ENCODE peak calls at places on chromosome 22, in nine cellular contexts. E is hepatocyte, X is heart left ventricle, Q is choroid plexus epithelial cell, A is GM13977, L is mammary epithelial cell, M is PC-3, G is K562, P is GM13976. Y is an unnamed sample.

GRCh38 chr22:49977578-49977977 is 17.0 kb downstream of the PIM3 start:
- DNase-seq in E (no peak), X (no peak), Q (no peak), A (no peak), L (no peak), M (no peak), G (no peak), P (no peak), Y (no peak)

GRCh38 chr22:24871611-24872205 is 65.7 kb downstream of the SGSM1 start:
- DNase-seq in E (no peak), X (no peak), Q (peak), A (no peak), L (no peak), M (no peak), G (no peak), P (no peak), Y (no peak)

GRCh38 chr22:27927608-27928007 is 8.6 kb upstream of the PITPNB start:
- DNase-seq in E (no peak), X (no peak), Q (no peak), A (no peak), L (no peak), M (no peak), G (no peak), P (no peak), Y (no peak)

GRCh38 chr22:19291218-19291579 is 320 bp downstream of the CLTCL1 start:
- DNase-seq in E (peak), X (peak), Q (no peak), A (peak), L (peak), M (no peak), G (peak), P (no peak), Y (no peak)

GRCh38 chr22:27731621-27732020 is 69.9 kb downstream of the MN1 start:
- DNase-seq in E (no peak), X (no peak), Q (no peak), A (no peak), L (no peak), M (no peak), G (no peak), P (no peak), Y (no peak)

GRCh38 chr22:20232781-20233180 is 35.3 kb downstream of the RTN4R start:
- DNase-seq in E (no peak), X (no peak), Q (no peak), A (no peak), L (no peak), M (no peak), G (no peak), P (no peak), Y (no peak)

GRCh38 chr22:44840611-44841322 is 88.4 kb downstream of the ARHGAP8 start:
- DNase-seq in E (no peak), X (no peak), Q (no peak), A (no peak), L (no peak), M (no peak), G (no peak), P (no peak), Y (no peak)

GRCh38 chr22:24466831-24467249 is 28.3 kb upstream of the UPB1 start:
- DNase-seq in E (no peak), X (no peak), Q (peak), A (no peak), L (no peak), M (peak), G (no peak), P (no peak), Y (no peak)

GRCh38 chr22:49094151-49094550 is 733.5 kb downstream of the BRD1 start:
- DNase-seq in E (no peak), X (no peak), Q (no peak), A (no peak), L (no peak), M (no peak), G (no peak), P (no peak), Y (no peak)

GRCh38 chr22:27283714-27284113 is 517.8 kb downstream of the MN1 start:
- DNase-seq in E (no peak), X (no peak), Q (no peak), A (no peak), L (no peak), M (no peak), G (peak), P (no peak), Y (no peak)

GRCh38 chr22:28885939-28886338 is 2.6 kb downstream of the ZNRF3 start:
- DNase-seq in E (peak), X (no peak), Q (no peak), A (no peak), L (no peak), M (peak), G (no peak), P (no peak), Y (no peak)

GRCh38 chr22:42269407-42270177 is 861 bp downstream of the TCF20 start:
- DNase-seq in E (peak), X (peak), Q (peak), A (peak), L (peak), M (peak), G (peak), P (peak), Y (no peak)
- TF ChIP-seq CTCF in E (no peak), X (no peak), Q (no peak), A (peak), L (peak), M (no peak), G (no peak), P (peak), Y (peak)

DNA sequence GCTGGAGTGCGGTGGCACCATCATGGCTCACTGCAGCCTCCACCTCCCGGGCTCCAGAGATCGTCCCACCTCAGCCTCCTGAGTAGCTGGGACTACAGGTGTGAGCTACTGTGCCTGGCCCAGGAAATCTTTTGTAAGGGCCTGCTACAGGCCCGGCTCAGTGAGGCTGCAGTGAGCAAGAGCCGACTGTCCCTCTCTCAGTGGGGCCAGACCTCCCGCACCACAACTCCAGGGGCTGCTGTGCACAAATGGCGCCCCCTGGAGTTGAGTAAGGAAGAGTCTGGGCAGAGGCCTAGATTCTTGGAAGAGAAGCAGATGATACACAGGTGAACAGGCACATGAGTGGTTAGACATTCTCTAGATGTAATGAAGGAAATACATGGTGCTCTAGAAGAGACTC is 7.0 kb downstream of the SERHL2 start:
- DNase-seq in E (no peak), X (no peak), Q (peak), A (no peak), L (no peak), M (no peak), G (peak), P (peak), Y (no peak)
- TF ChIP-seq CTCF in E (peak), X (peak), Q (peak), A (peak), L (peak), M (peak), G (peak), P (peak), Y (peak)

GRCh38 chr22:40857309-40857851 is 432 bp downstream of the XPNPEP3 start:
- DNase-seq in E (no peak), X (no peak), Q (peak), A (no peak), L (peak), M (no peak), G (no peak), P (no peak), Y (peak)

GRCh38 chr22:40853961-40854360 is 2.5 kb downstream of the ST13 start:
- DNase-seq in E (no peak), X (no peak), Q (peak), A (no peak), L (peak), M (no peak), G (no peak), P (no peak), Y (peak)

GRCh38 chr22:40855960-40856512 is 403 bp downstream of the ST13 start:
- DNase-seq in E (peak), X (no peak), Q (peak), A (peak), L (peak), M (no peak), G (peak), P (peak), Y (peak)

GRCh38 chr22:40855104-40855959 is 1.1 kb downstream of the ST13 start:
- DNase-seq in E (peak), X (no peak), Q (peak), A (no peak), L (peak), M (no peak), G (no peak), P (no peak), Y (no peak)

DNA sequence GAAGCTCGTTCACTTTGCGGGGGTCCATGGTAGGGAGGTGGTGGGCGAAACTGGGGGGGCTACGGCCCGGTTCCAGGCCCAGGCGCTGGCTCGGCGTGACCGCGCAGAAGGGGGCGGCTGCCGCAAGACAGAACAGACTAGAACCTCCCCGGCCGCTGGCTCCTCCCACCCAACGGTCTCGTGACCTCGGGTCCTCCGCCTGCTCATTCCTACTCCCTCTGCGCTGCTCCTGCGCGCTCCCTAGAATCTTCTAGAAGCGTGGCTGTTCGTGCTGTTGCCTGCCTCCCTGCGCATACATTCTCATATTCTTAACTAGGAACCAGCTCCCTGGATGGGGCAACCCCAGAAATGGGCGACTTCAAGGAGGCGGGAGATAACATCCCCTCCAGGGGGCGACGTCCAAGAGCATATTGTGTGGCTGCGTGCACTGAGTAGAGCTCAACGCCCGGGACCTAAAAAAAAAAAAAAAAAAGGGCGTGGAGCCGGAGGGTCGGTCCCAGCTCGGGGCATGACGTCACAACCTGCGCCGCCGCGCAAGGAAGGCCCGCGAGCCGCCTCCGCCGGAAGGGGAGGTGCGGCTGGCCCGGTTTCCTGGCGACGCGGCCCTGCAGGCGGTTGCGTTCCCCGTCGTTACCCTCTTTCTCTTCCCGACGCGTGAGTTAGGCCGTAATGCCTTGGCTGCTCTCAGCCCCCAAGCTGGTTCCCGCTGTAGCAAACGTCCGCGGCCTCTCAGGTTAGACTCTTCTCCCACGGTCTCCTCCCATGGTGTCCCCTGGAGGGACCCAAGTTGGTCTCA is at the start of the genes ST13 and XPNPEP3:
- DNase-seq in E (peak), X (peak), Q (peak), A (peak), L (peak), M (peak), G (peak), P (peak), Y (peak)
- TF ChIP-seq CTCF in E (peak), X (peak), Q (peak), A (peak), L (peak), M (peak), G (peak), P (no peak), Y (peak)

GRCh38 chr22:47391169-47392053 is 629.0 kb downstream of the TBC1D22A start:
- DNase-seq in E (no peak), X (peak), Q (no peak), A (no peak), L (no peak), M (no peak), G (no peak), P (no peak), Y (no peak)

GRCh38 chr22:47390026-47390970 is 627.8 kb downstream of the TBC1D22A start:
- DNase-seq in E (no peak), X (peak), Q (no peak), A (no peak), L (no peak), M (no peak), G (no peak), P (no peak), Y (no peak)

GRCh38 chr22:47388331-47388730 is 625.9 kb downstream of the TBC1D22A start:
- DNase-seq in E (no peak), X (peak), Q (no peak), A (no peak), L (no peak), M (no peak), G (no peak), P (no peak), Y (no peak)

GRCh38 chr22:47388778-47389177 is 626.3 kb downstream of the TBC1D22A start:
- DNase-seq in E (no peak), X (peak), Q (no peak), A (no peak), L (no peak), M (no peak), G (no peak), P (no peak), Y (no peak)

DNA sequence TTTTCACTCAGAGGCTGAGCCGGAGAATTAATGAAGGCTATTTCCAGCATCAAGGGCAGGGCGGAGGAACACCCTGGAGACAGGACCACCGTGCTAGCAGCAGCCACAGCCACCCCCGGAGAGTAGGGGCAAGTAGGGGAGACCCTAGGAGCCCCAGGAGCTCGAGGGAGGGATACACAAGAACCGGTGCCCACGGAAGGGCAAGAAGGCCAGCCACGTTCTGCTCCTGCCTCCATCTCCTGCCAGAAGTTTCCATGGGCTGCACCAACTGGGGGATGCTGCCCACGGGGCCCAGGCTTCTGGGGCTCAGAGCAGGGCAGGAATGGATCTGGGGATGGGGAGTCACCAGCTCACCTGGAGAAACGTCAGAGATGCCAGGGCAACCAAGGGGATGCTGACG is 626.8 kb downstream of the TBC1D22A start:
- DNase-seq in E (no peak), X (peak), Q (no peak), A (no peak), L (no peak), M (no peak), G (no peak), P (no peak), Y (no peak)
- TF ChIP-seq CTCF in E (no peak), X (no peak), Q (no peak), A (no peak), L (no peak), M (no peak), G (no peak), P (no peak), Y (no peak)

GRCh38 chr22:43270314-43270908 is 72.8 kb downstream of the SCUBE1 start:
- DNase-seq in E (no peak), X (no peak), Q (peak), A (peak), L (no peak), M (peak), G (peak), P (peak), Y (no peak)

GRCh38 chr22:43273902-43274484 is 69.2 kb downstream of the SCUBE1 start:
- DNase-seq in E (peak), X (no peak), Q (peak), A (peak), L (peak), M (peak), G (peak), P (peak), Y (no peak)

GRCh38 chr22:43270949-43271348 is 72.2 kb downstream of the SCUBE1 start:
- DNase-seq in E (no peak), X (no peak), Q (no peak), A (no peak), L (no peak), M (no peak), G (no peak), P (no peak), Y (no peak)

GRCh38 chr22:43272869-43273318 is 70.3 kb downstream of the SCUBE1 start:
- DNase-seq in E (no peak), X (no peak), Q (no peak), A (no peak), L (no peak), M (no peak), G (no peak), P (no peak), Y (no peak)

DNA sequence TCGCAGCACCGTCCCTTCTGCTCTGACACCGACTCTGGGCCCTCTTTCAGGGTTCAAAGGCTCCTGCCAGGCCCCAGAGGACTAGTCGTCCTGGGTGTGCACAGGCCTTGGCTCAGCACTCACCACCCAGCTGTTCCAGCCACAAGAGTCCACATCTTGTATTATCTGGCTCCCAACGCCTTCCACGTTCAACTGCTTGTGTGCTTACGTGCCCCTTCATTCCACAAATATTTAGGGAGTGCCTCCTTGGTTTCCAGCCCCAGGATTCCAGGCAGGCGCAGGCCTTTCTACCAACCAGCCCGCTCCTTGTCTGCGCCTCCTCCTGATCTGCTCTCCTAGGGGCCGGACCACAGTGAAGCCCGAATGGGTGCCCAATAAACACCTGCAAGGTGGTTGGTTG is 70.9 kb downstream of the SCUBE1 start:
- DNase-seq in E (no peak), X (no peak), Q (no peak), A (no peak), L (no peak), M (no peak), G (no peak), P (no peak), Y (peak)
- TF ChIP-seq CTCF in E (no peak), X (no peak), Q (no peak), A (no peak), L (no peak), M (no peak), G (no peak), P (no peak), Y (no peak)

DNA sequence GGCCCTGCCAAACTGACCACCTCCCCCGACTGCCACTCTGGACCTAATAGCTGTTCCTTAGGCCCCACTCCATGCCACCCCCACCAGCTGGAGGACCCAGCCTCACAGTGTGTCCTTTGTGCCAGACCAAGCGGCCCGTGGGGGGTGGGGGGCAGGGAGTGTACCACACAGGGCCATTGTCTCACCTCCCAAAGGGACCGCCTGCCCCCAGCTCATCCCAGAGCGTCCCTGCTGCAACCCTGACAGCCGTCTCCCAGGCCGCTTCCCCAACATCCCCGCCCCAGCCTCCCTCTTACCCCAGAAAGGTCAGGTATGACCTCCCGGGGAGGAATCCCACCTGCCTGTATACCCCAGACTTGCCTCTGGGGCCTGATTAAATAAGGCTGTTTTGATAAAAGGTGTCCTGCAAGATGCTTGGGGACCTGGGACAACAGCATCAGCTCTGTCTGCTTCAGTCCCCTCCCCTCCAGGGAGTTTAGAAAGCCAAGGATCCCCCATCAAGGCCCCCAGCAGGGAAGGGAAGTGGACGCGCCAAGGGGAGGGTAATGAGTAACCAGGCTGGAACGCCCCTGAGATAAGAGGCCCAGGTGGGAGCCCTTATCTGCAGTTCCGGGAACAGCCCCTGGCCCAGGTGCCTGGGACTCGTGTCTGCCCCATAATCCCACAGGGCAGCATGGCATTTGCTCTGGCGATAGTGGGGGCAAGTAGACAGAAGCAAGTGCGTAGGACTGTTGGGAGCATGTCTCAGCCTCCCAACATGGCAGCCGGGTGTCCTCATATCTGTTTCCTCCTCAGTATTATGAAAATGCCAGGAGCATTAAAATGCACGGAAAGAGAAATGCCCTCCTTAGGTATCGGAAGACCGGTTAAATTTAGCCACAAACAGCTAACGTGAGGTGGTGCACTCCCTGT is 9.0 kb downstream of the CDC42EP1 start:
- DNase-seq in E (peak), X (no peak), Q (no peak), A (no peak), L (no peak), M (no peak), G (no peak), P (no peak), Y (no peak)
- TF ChIP-seq CTCF in E (no peak), X (no peak), Q (no peak), A (no peak), L (no peak), M (no peak), G (no peak), P (no peak), Y (no peak)

DNA sequence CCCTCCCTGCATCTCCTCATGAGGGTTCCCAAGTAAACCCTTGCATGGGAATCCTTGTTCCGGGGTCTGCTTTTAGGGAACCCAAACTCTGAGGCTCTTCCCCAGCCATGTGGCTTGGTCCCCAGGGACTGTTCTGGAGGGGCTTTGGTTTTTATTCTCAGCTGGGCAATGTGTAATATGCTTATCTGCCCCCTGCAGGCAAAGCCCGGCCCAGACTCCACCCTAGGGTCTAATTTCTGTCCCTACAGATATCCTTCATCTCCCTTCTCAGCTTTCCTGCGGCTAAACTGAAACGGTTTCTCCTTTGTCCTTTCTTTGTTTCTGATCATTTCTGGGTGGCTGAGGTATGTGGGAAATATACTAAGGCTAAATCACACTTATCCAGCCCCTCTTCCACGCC is 37.1 kb downstream of the TST start:
- DNase-seq in E (no peak), X (no peak), Q (no peak), A (no peak), L (no peak), M (no peak), G (peak), P (peak), Y (no peak)
- TF ChIP-seq CTCF in E (no peak), X (no peak), Q (peak), A (no peak), L (no peak), M (peak), G (peak), P (no peak), Y (no peak)

GRCh38 chr22:47154621-47155081 is 392.2 kb downstream of the TBC1D22A start:
- DNase-seq in E (peak), X (peak), Q (peak), A (no peak), L (peak), M (peak), G (no peak), P (no peak), Y (no peak)
- TF ChIP-seq CTCF in E (no peak), X (no peak), Q (peak), A (no peak), L (peak), M (no peak), G (no peak), P (no peak), Y (no peak)

DNA sequence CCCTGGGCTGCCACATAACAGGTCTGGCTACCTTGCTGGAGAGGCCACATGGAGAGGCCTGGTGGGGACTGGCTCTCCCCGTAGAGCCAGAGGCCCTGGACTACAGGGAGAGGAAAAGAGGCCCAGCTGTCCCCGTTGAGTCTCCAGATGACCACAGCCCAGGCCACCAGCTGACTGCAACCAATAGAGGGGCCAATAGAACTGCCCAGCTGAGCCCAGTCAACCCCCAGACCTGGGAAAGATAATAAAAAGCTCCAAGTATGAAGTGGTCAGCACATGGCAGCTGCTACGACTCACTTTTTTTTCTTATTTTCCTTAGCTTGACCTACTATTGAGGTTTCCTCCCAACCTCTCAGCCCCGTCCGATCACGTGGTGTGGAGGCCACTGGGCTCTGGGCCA is 18.4 kb downstream of the PDGFB start:
- DNase-seq in E (no peak), X (no peak), Q (no peak), A (no peak), L (no peak), M (no peak), G (no peak), P (no peak), Y (no peak)
- TF ChIP-seq CTCF in E (no peak), X (no peak), Q (no peak), A (no peak), L (no peak), M (no peak), G (no peak), P (no peak), Y (no peak)

Y was measured in foreskin keratinocyte.